ENCODE peak calls at places on chromosomes 6 and 20, in five cellular contexts. R is testis, X is fibroblast of lung, H is neural progenitor cell, M is RWPE1. J is an unnamed sample.

GRCh38 chr6:15518057-15518456 is 144.8 kb downstream of the DTNBP1 start:
- DNase-seq in R (no peak), X (no peak), H (no peak), M (no peak), J (no peak)

GRCh38 chr20:23043376-23043775 is 6.1 kb downstream of the THBD start:
- DNase-seq in R (no peak), X (no peak), H (no peak), M (no peak), J (no peak)

GRCh38 chr6:80163754-80164187 is 57.3 kb downstream of the BCKDHB start:
- DNase-seq in R (no peak), X (peak), H (no peak), M (peak), J (no peak)

GRCh38 chr6:170152111-170152926 is 138.6 kb downstream of the DLL1 start:
- DNase-seq in R (no peak), X (no peak), H (peak), M (no peak), J (no peak)

GRCh38 chr6:11423072-11423471 is 114.5 kb upstream of the TMEM170B start:
- DNase-seq in R (no peak), X (no peak), H (no peak), M (no peak), J (no peak)

GRCh38 chr6:113960795-113961194 is 10.2 kb downstream of the HDAC2 start:
- DNase-seq in R (no peak), X (no peak), H (no peak), M (no peak), J (no peak)

GRCh38 chr6:33808781-33809180 is 5.0 kb upstream of the MLN start:
- DNase-seq in R (no peak), X (no peak), H (peak), M (no peak), J (no peak)

GRCh38 chr20:47210470-47210869 is 146.0 kb downstream of the ZMYND8 start:
- DNase-seq in R (no peak), X (no peak), H (no peak), M (no peak), J (no peak)

GRCh38 chr6:117409863-117410262 is 15.9 kb downstream of the ROS1 start:
- DNase-seq in R (no peak), X (no peak), H (no peak), M (no peak), J (no peak)

GRCh38 chr6:135310291-135310690 is 129.2 kb downstream of the MYB start:
- DNase-seq in R (no peak), X (peak), H (no peak), M (no peak), J (no peak)

GRCh38 chr20:23233341-23233740 is 117.2 kb upstream of the NXT1 start:
- DNase-seq in R (no peak), X (no peak), H (no peak), M (no peak), J (no peak)

GRCh38 chr20:45308078-45308778 is at the start of gene MATN4:
- DNase-seq in R (no peak), X (no peak), H (no peak), M (no peak), J (no peak)

GRCh38 chr6:155254139-155254538 is 9.7 kb upstream of the CLDN20 start:
- DNase-seq in R (no peak), X (no peak), H (no peak), M (no peak), J (no peak)

GRCh38 chr20:1423625-1424106 is 30.8 kb upstream of the FKBP1A start:
- DNase-seq in R (no peak), X (peak), H (peak), M (no peak), J (no peak)

GRCh38 chr20:63500902-63501817 is 2.3 kb upstream of the EEF1A2 start:
- DNase-seq in R (no peak), X (no peak), H (no peak), M (no peak), J (peak)

GRCh38 chr20:19015890-19016465 is 196.5 kb upstream of the SLC24A3 start:
- DNase-seq in R (no peak), X (no peak), H (no peak), M (no peak), J (no peak)

GRCh38 chr6:10463491-10464481 is 48.9 kb upstream of the TFAP2A start:
- DNase-seq in R (no peak), X (no peak), H (no peak), M (no peak), J (no peak)

GRCh38 chr6:111642463-111643158 is 36.9 kb upstream of the TRAF3IP2 start:
- DNase-seq in R (peak), X (peak), H (no peak), M (peak), J (no peak)

GRCh38 chr20:34215711-34216381 is 25.4 kb upstream of the ASIP start:
- DNase-seq in R (peak), X (peak), H (peak), M (peak), J (no peak)

GRCh38 chr6:118097576-118097975 is 190.5 kb downstream of the SLC35F1 start:
- DNase-seq in R (no peak), X (no peak), H (no peak), M (no peak), J (no peak)

GRCh38 chr6:93238632-93239031 is 180.7 kb downstream of the EPHA7 start:
- DNase-seq in R (no peak), X (no peak), H (no peak), M (no peak), J (no peak)

GRCh38 chr20:51265366-51265765 is 242.5 kb upstream of the KCNG1 start:
- DNase-seq in R (no peak), X (no peak), H (no peak), M (no peak), J (no peak)

GRCh38 chr6:169957351-169957963 is 206.0 kb downstream of the ERMARD start:
- DNase-seq in R (no peak), X (no peak), H (no peak), M (no peak), J (peak)

GRCh38 chr6:165913676-165914570 is 250.9 kb upstream of the PDE10A start:
- DNase-seq in R (no peak), X (peak), H (no peak), M (no peak), J (no peak)

GRCh38 chr6:43499028-43499815 is 10.9 kb downstream of the LRRC73 start:
- DNase-seq in R (no peak), X (no peak), H (no peak), M (no peak), J (no peak)

GRCh38 chr6:157556671-157557430 is 175.9 kb downstream of the ZDHHC14 start:
- DNase-seq in R (no peak), X (no peak), H (no peak), M (no peak), J (no peak)

GRCh38 chr6:137681445-137682009 is 185.5 kb upstream of the TNFAIP3 start:
- DNase-seq in R (no peak), X (no peak), H (no peak), M (no peak), J (no peak)

GRCh38 chr20:53003420-53003819 is 31.3 kb downstream of the TSHZ2 start:
- DNase-seq in R (no peak), X (no peak), H (peak), M (no peak), J (no peak)

GRCh38 chr6:20830576-20830975 is 296.3 kb downstream of the CDKAL1 start:
- DNase-seq in R (no peak), X (no peak), H (no peak), M (no peak), J (no peak)

GRCh38 chr6:11552390-11552789 is 14.8 kb downstream of the TMEM170B start:
- DNase-seq in R (no peak), X (no peak), H (no peak), M (no peak), J (no peak)

GRCh38 chr6:112035446-112035845 is 18.5 kb upstream of the CCN6 start:
- DNase-seq in R (no peak), X (no peak), H (no peak), M (no peak), J (no peak)

GRCh38 chr20:35447082-35447789 is 8.2 kb upstream of the CEP250 start:
- DNase-seq in R (peak), X (peak), H (peak), M (peak), J (no peak)

GRCh38 chr6:26415791-26416190 is 13.7 kb downstream of the BTN3A1 start:
- DNase-seq in R (no peak), X (no peak), H (no peak), M (no peak), J (no peak)

GRCh38 chr6:131966443-131966842 is 15.3 kb upstream of the CCN2 start:
- DNase-seq in R (no peak), X (peak), H (no peak), M (no peak), J (no peak)

GRCh38 chr6:169839493-169839892 is 88.1 kb downstream of the ERMARD start:
- DNase-seq in R (no peak), X (no peak), H (no peak), M (no peak), J (no peak)

GRCh38 chr20:17636523-17637412 is 45.3 kb downstream of the RRBP1 start:
- DNase-seq in R (no peak), X (no peak), H (peak), M (no peak), J (no peak)

DNA sequence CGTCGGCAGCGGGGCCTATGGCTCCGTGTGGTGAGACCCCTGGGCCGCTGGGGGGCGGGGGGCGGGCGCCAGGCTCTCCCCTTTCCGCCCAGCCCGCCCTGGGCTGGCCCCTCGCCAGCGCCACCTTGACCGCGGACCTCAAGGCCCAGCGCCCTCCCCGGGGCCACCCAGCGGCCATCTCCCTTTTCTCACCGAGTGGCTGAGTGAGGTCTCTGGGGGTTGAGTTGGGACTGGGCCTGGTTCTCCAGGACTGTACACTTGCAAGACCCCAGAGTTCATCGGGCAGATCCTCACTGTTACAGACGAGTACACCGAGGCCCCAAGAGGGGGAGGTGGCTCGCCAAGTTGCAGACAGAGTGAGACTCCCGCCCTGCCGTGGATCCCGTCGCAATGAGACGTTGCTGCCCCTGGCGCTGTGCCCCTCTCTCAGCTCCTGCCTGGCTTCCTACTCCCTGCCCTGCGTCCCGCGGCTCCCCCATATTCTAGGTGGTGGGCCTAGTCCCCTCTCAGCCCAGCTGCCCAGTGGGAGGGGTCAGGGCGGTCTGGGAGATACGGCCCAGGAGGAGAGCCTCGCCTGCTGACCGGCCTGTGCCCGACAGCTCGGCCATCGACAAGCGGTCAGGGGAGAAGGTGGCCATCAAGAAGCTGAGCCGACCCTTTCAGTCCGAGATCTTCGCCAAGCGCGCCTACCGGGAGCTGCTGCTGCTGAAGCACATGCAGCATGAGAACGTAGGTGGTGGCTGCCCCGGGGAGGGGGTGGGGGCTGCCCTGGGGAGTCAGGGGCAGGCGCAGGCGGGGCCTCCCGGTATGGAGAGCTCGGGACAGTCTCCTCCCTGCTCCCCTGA is 581 bp downstream of the MAPK13 start:
- DNase-seq in R (peak), X (no peak), H (peak), M (peak), J (no peak)
- TF ChIP-seq CTCF in R (no peak), X (no peak), H (peak), M (no peak), J (no peak)

GRCh38 chr6:125979101-125979500 is 7.2 kb upstream of the TRMT11 start:
- DNase-seq in R (no peak), X (no peak), H (no peak), M (no peak), J (no peak)

GRCh38 chr6:125968493-125968892 is 11.9 kb downstream of the HINT3 start:
- DNase-seq in R (no peak), X (no peak), H (no peak), M (no peak), J (no peak)

GRCh38 chr6:125970760-125971159 is 14.2 kb downstream of the HINT3 start:
- DNase-seq in R (no peak), X (no peak), H (no peak), M (no peak), J (no peak)

DNA sequence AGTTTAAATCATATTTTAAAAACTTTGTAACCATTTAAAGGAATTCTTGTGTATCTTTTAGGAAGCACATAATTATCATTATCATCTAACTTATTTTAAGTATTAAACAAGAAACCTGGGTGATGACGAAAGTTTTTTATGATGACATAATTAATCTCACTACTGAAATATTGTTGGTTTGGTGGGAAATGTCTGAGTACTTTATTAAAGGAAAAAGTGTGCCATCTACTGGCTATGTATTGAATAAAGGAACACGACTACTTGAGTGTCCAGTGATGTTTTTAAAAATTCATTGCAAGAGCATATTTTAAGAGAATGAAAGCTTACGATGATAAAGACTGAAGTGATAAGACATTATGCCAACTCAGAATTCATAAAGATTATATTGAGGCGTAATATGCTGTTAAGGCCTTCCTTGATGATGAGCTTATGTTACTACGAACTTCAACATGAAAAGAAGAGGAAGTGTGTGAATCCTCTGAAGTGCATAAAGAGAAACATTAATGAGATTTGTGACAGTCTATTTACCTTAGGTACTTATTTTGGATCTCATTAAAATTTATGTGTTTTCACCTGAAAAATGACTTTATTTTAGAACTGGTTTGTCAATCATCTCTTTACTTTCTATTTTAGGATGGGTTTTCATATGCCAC is 12.0 kb upstream of the TRMT11 start:
- DNase-seq in R (no peak), X (peak), H (peak), M (no peak), J (no peak)
- TF ChIP-seq CTCF in R (peak), X (peak), H (peak), M (peak), J (peak)

GRCh38 chr6:130188207-130188899 is 34.4 kb downstream of the SAMD3 start:
- DNase-seq in R (no peak), X (no peak), H (no peak), M (no peak), J (no peak)

GRCh38 chr6:130189691-130190459 is 32.9 kb downstream of the SAMD3 start:
- DNase-seq in R (no peak), X (no peak), H (no peak), M (no peak), J (no peak)

GRCh38 chr6:130190701-130191375 is 31.9 kb downstream of the SAMD3 start:
- DNase-seq in R (no peak), X (no peak), H (no peak), M (no peak), J (no peak)

GRCh38 chr6:130185658-130186057 is 37.1 kb downstream of the SAMD3 start:
- DNase-seq in R (no peak), X (no peak), H (no peak), M (no peak), J (no peak)

DNA sequence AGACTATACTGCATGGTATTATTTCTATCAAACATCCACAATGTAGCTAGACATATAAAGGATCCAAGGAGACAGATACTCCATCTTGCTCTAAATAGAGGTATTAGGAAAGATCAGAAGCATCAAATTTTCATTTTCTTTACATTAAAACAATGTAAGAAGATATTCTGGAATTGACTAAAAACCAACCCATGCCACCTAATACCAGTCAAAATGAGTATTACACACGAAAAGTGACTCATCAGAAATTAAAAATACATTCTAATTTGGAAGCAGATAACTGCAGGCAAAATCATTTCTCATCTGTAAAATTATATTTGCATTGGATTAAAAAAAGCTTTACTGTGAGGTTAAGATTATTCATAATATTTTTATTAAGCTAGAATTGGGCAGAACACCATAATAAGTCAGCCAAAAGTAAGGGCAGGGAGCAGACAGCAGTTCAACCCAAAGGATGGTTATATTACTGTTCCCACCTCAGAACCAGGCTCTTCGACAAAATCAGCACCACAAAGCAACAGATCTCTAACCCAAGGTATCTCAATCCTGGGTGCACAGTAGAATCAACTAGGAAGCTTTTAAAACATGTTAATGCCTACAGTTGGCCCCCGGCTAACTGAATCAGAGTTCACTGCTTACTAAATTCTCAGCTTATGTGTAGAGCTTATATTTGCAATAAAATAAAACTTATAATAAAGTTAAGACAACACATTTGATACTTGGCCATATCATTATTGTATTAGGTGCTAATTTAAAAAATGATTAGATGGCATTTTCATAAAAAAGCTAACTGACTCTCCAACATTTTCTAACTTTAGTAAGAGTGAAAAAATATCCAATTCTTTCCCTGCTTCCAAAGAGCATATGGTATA is 35.2 kb downstream of the SAMD3 start:
- DNase-seq in R (no peak), X (no peak), H (no peak), M (no peak), J (no peak)
- TF ChIP-seq CTCF in R (no peak), X (no peak), H (no peak), M (no peak), J (no peak)

DNA sequence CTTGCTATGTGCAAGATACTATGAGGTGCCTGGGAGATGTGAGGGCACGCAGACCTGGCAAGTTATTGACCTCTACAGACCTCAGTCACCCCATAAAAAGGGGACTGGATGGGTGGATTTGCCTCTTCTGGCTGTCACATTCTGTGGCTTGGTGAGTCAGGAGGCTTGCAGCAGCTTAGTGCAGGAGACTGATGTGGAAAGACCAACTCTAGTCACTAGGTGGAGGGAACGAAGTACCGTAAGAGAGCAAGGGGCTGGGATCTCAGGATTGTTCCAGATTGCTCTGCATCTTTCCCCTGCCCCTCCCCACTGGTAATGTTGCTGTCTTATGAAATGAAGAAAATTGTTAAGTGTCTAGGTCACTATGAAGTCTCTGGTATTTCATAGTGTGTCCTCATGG is 3.3 kb downstream of the MAPRE1 start:
- DNase-seq in R (peak), X (peak), H (peak), M (peak), J (no peak)
- TF ChIP-seq CTCF in R (no peak), X (no peak), H (no peak), M (no peak), J (peak)

J was measured in chondrocyte.